ENCODE peak calls at places on chromosome 14, in eight cellular contexts. One of them, this sample, is unnamed.

GRCh38 chr14:98189521-98189920 is 1082.5 kb downstream of the BCL11B start:
- DNase-seq in CD8-positive, alpha-beta T cell: peak; percentile 51
- DNase-seq in Calu3: no peak
- DNase-seq in transverse colon: no peak
- DNase-seq in pancreas: no peak
- DNase-seq in IMR-90: no peak
- DNase-seq in fibroblast of pulmonary artery: no peak
- DNase-seq in GM23338: no peak
- DNase-seq in this sample: no peak

GRCh38 chr14:32331227-32331597 is 2.1 kb downstream of the AKAP6 start:
- DNase-seq in CD8-positive, alpha-beta T cell: no peak
- DNase-seq in Calu3: no peak
- DNase-seq in transverse colon: no peak
- DNase-seq in pancreas: no peak
- DNase-seq in IMR-90: no peak
- DNase-seq in fibroblast of pulmonary artery: no peak
- DNase-seq in GM23338: no peak
- DNase-seq in this sample: no peak

GRCh38 chr14:74965770-74966153 is 10.4 kb upstream of the PGF start:
- DNase-seq in CD8-positive, alpha-beta T cell: no peak
- DNase-seq in Calu3: no peak
- DNase-seq in transverse colon: no peak
- DNase-seq in pancreas: no peak
- DNase-seq in IMR-90: peak; percentile 39
- DNase-seq in fibroblast of pulmonary artery: peak; percentile 67
- DNase-seq in GM23338: no peak
- DNase-seq in this sample: no peak

GRCh38 chr14:92982941-92983340 is 60.0 kb downstream of the CHGA start:
- DNase-seq in CD8-positive, alpha-beta T cell: no peak
- DNase-seq in Calu3: no peak
- DNase-seq in transverse colon: no peak
- DNase-seq in pancreas: no peak
- DNase-seq in IMR-90: peak; percentile 3
- DNase-seq in fibroblast of pulmonary artery: no peak
- DNase-seq in GM23338: no peak
- DNase-seq in this sample: no peak

GRCh38 chr14:25896777-25897176 is 701.1 kb downstream of the NOVA1 start:
- DNase-seq in CD8-positive, alpha-beta T cell: no peak
- DNase-seq in Calu3: no peak
- DNase-seq in transverse colon: no peak
- DNase-seq in pancreas: no peak
- DNase-seq in IMR-90: no peak
- DNase-seq in fibroblast of pulmonary artery: no peak
- DNase-seq in GM23338: peak; percentile 77
- DNase-seq in this sample: no peak

GRCh38 chr14:95597784-95598204 is 62.9 kb downstream of the GLRX5 start:
- DNase-seq in CD8-positive, alpha-beta T cell: no peak
- DNase-seq in Calu3: no peak
- DNase-seq in transverse colon: no peak
- DNase-seq in pancreas: no peak
- DNase-seq in IMR-90: peak; percentile 43
- DNase-seq in fibroblast of pulmonary artery: peak; percentile 5
- DNase-seq in GM23338: peak; percentile 70
- DNase-seq in this sample: no peak

GRCh38 chr14:106518054-106518943 is 991.9 kb downstream of the TMEM121 start:
- DNase-seq in CD8-positive, alpha-beta T cell: peak; percentile 79
- DNase-seq in Calu3: peak; percentile 20
- DNase-seq in transverse colon: peak; percentile 67
- DNase-seq in pancreas: no peak
- DNase-seq in IMR-90: no peak
- DNase-seq in fibroblast of pulmonary artery: no peak
- DNase-seq in GM23338: peak; percentile 1
- DNase-seq in this sample: peak; percentile 61

GRCh38 chr14:64966976-64967375 is 5.2 kb downstream of the RAB15 start:
- DNase-seq in CD8-positive, alpha-beta T cell: no peak
- DNase-seq in Calu3: peak; percentile 78
- DNase-seq in transverse colon: peak; percentile 32
- DNase-seq in pancreas: no peak
- DNase-seq in IMR-90: no peak
- DNase-seq in fibroblast of pulmonary artery: no peak
- DNase-seq in GM23338: no peak
- DNase-seq in this sample: no peak

GRCh38 chr14:78746086-78746595 is 576.0 kb downstream of the NRXN3 start:
- DNase-seq in CD8-positive, alpha-beta T cell: no peak
- DNase-seq in Calu3: no peak
- DNase-seq in transverse colon: no peak
- DNase-seq in pancreas: no peak
- DNase-seq in IMR-90: no peak
- DNase-seq in fibroblast of pulmonary artery: no peak
- DNase-seq in GM23338: no peak
- DNase-seq in this sample: no peak

DNA sequence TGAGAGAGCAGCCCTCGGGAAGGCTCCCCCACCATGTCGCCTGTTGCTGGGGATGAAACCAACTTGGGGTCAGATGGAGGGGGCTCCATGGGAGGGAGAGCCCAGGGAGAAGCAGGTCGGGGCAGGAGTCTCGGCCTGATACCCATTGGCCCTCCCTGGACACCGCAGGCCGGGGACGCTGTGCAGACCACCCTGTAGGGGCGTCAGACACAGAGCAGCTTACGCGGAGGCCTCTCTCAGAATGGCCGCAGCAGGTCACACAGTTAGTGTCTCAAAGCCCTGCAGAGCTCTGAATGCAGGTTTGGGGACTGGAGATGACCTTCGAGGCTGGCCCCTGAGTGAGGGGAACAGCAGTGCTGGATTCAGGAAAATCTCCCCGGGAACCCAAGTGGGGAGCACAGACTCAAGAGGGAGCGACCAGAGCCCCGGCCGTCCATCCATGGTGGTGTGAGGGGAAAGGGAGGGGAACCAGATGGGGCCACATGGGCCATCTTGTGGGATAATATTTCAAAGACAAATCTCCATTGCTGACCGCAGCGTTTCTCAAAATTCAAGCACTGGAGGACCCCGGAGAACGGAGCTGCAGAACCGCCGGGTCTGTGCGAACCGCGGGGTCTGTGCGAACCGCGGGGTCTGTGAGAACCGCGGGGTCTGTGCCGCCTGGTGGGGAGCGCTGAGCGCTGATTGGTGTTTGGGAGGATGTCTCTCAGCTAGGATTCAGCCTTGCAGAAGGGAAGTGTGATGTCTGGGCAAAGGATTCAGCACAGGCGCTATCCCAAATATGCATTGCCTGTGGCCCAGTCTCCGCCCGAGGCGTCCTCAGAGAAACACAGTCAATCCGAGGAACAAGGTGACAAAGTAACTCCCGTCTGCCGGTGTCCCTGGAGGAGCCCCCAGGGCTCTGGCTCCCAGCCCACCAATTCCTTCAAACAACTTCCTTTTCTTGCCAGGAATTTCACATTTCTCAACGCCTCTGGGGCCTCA is 324.4 kb upstream of the RTL1 start:
- DNase-seq in CD8-positive, alpha-beta T cell: no peak
- DNase-seq in Calu3: no peak
- DNase-seq in transverse colon: no peak
- DNase-seq in pancreas: peak; percentile 53
- DNase-seq in IMR-90: no peak
- DNase-seq in fibroblast of pulmonary artery: no peak
- DNase-seq in GM23338: no peak
- DNase-seq in this sample: no peak
- TF ChIP-seq CTCF in CD8-positive, alpha-beta T cell: no peak
- TF ChIP-seq CTCF in Calu3: no peak
- TF ChIP-seq CTCF in transverse colon: no peak
- TF ChIP-seq CTCF in pancreas: no peak
- TF ChIP-seq CTCF in IMR-90: no peak
- TF ChIP-seq CTCF in fibroblast of pulmonary artery: no peak
- TF ChIP-seq CTCF in GM23338: no peak
- TF ChIP-seq CTCF in this sample: no peak

GRCh38 chr14:23054000-23054811 is 3.1 kb downstream of the CDH24 start:
- DNase-seq in CD8-positive, alpha-beta T cell: no peak
- DNase-seq in Calu3: no peak
- DNase-seq in transverse colon: no peak
- DNase-seq in pancreas: no peak
- DNase-seq in IMR-90: no peak
- DNase-seq in fibroblast of pulmonary artery: no peak
- DNase-seq in GM23338: peak; percentile 52
- DNase-seq in this sample: no peak
- TF ChIP-seq CTCF in CD8-positive, alpha-beta T cell: no peak
- TF ChIP-seq CTCF in Calu3: no peak
- TF ChIP-seq CTCF in transverse colon: no peak
- TF ChIP-seq CTCF in pancreas: no peak
- TF ChIP-seq CTCF in IMR-90: peak; percentile 24
- TF ChIP-seq CTCF in fibroblast of pulmonary artery: peak; percentile 29
- TF ChIP-seq CTCF in GM23338: peak; percentile 53
- TF ChIP-seq CTCF in this sample: no peak

DNA sequence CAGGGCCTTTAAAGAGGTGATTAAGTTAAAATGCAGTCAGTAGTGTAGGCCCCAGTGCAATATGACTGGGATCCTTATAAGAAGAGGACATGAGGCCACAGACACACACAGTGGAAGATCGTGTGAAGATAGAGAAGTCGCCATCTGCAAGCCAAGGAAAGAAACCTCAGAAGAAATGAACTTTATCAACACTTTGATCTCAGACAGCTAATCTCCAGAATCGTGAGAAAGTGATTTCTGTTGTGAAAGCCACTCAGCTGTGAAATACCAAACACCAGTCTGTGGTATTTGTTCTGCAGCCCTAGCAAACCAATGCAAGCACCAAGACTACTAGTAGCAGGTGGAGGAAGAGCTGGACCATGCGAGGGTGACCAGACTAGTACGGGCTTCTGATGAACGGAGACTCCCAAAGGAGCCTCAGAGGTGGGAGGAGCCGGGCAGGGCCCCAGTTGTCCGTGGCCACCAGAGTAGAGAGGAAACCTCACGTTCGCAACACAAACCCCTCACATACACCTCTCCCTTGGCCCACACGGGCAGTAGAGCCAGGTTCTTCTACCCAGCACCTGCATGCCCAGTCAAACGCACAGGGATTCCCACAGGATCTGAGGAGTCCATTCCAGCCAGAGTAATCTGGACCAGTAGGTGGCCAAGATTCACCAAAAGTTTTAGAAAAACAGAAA is 243.0 kb downstream of the TTC8 start:
- DNase-seq in CD8-positive, alpha-beta T cell: no peak
- DNase-seq in Calu3: no peak
- DNase-seq in transverse colon: no peak
- DNase-seq in pancreas: no peak
- DNase-seq in IMR-90: no peak
- DNase-seq in fibroblast of pulmonary artery: no peak
- DNase-seq in GM23338: peak; percentile 6
- DNase-seq in this sample: no peak
- TF ChIP-seq CTCF in CD8-positive, alpha-beta T cell: no peak
- TF ChIP-seq CTCF in Calu3: no peak
- TF ChIP-seq CTCF in transverse colon: no peak
- TF ChIP-seq CTCF in pancreas: no peak
- TF ChIP-seq CTCF in IMR-90: no peak
- TF ChIP-seq CTCF in fibroblast of pulmonary artery: no peak
- TF ChIP-seq CTCF in GM23338: peak; percentile 14
- TF ChIP-seq CTCF in this sample: no peak

DNA sequence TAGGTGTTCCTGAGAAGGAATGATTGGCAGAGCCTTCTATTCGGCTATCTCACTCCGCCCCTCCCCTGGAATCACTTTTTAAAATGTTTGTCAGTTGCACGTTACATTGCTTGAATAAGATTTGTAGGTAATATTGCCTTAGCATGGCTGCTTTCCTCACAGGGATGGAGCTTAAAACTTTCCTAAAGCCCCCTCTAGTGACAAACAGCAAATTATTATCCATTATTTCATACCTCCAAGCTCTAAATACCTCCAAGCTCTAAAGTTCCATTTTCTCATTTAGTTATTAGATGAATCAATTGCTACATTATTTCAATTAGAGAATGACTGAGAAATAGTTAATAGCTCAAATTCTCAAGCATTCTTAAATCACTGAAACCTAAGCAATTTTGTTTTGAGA is 5.1 kb upstream of the SPATA7 start:
- DNase-seq in CD8-positive, alpha-beta T cell: no peak
- DNase-seq in Calu3: no peak
- DNase-seq in transverse colon: no peak
- DNase-seq in pancreas: no peak
- DNase-seq in IMR-90: peak; percentile 5
- DNase-seq in fibroblast of pulmonary artery: peak; percentile 49
- DNase-seq in GM23338: peak; percentile 27
- DNase-seq in this sample: no peak
- TF ChIP-seq CTCF in CD8-positive, alpha-beta T cell: no peak
- TF ChIP-seq CTCF in Calu3: no peak
- TF ChIP-seq CTCF in transverse colon: no peak
- TF ChIP-seq CTCF in pancreas: no peak
- TF ChIP-seq CTCF in IMR-90: peak; percentile 32
- TF ChIP-seq CTCF in fibroblast of pulmonary artery: peak; percentile 42
- TF ChIP-seq CTCF in GM23338: peak; percentile 47
- TF ChIP-seq CTCF in this sample: no peak

GRCh38 chr14:29982993-29983392 is 55.3 kb upstream of the PRKD1 start:
- DNase-seq in CD8-positive, alpha-beta T cell: no peak
- DNase-seq in Calu3: no peak
- DNase-seq in transverse colon: no peak
- DNase-seq in pancreas: no peak
- DNase-seq in IMR-90: no peak
- DNase-seq in fibroblast of pulmonary artery: no peak
- DNase-seq in GM23338: no peak
- DNase-seq in this sample: no peak
- TF ChIP-seq CTCF in CD8-positive, alpha-beta T cell: no peak
- TF ChIP-seq CTCF in Calu3: no peak
- TF ChIP-seq CTCF in transverse colon: no peak
- TF ChIP-seq CTCF in pancreas: no peak
- TF ChIP-seq CTCF in IMR-90: no peak
- TF ChIP-seq CTCF in fibroblast of pulmonary artery: no peak
- TF ChIP-seq CTCF in GM23338: no peak
- TF ChIP-seq CTCF in this sample: no peak

GRCh38 chr14:47332939-47333338 is 342.5 kb downstream of the MDGA2 start:
- DNase-seq in CD8-positive, alpha-beta T cell: no peak
- DNase-seq in Calu3: no peak
- DNase-seq in transverse colon: no peak
- DNase-seq in pancreas: no peak
- DNase-seq in IMR-90: no peak
- DNase-seq in fibroblast of pulmonary artery: no peak
- DNase-seq in GM23338: no peak
- DNase-seq in this sample: no peak
- TF ChIP-seq CTCF in CD8-positive, alpha-beta T cell: no peak
- TF ChIP-seq CTCF in Calu3: no peak
- TF ChIP-seq CTCF in transverse colon: no peak
- TF ChIP-seq CTCF in pancreas: no peak
- TF ChIP-seq CTCF in IMR-90: no peak
- TF ChIP-seq CTCF in fibroblast of pulmonary artery: no peak
- TF ChIP-seq CTCF in GM23338: peak; percentile 59
- TF ChIP-seq CTCF in this sample: no peak

GRCh38 chr14:102213984-102214658 is 74.4 kb downstream of the WDR20 start:
- DNase-seq in CD8-positive, alpha-beta T cell: no peak
- DNase-seq in Calu3: no peak
- DNase-seq in transverse colon: no peak
- DNase-seq in pancreas: no peak
- DNase-seq in IMR-90: no peak
- DNase-seq in fibroblast of pulmonary artery: no peak
- DNase-seq in GM23338: peak; percentile 56
- DNase-seq in this sample: peak; percentile 36
- TF ChIP-seq CTCF in CD8-positive, alpha-beta T cell: no peak
- TF ChIP-seq CTCF in Calu3: no peak
- TF ChIP-seq CTCF in transverse colon: no peak
- TF ChIP-seq CTCF in pancreas: no peak
- TF ChIP-seq CTCF in IMR-90: peak; percentile 19
- TF ChIP-seq CTCF in fibroblast of pulmonary artery: peak; percentile 20
- TF ChIP-seq CTCF in GM23338: peak; percentile 63
- TF ChIP-seq CTCF in this sample: no peak

GRCh38 chr14:33714527-33715222 is 236.2 kb downstream of the EGLN3 start:
- DNase-seq in CD8-positive, alpha-beta T cell: no peak
- DNase-seq in Calu3: no peak
- DNase-seq in transverse colon: no peak
- DNase-seq in pancreas: no peak
- DNase-seq in IMR-90: no peak
- DNase-seq in fibroblast of pulmonary artery: no peak
- DNase-seq in GM23338: no peak
- DNase-seq in this sample: no peak
- TF ChIP-seq CTCF in CD8-positive, alpha-beta T cell: no peak
- TF ChIP-seq CTCF in Calu3: no peak
- TF ChIP-seq CTCF in transverse colon: no peak
- TF ChIP-seq CTCF in pancreas: no peak
- TF ChIP-seq CTCF in IMR-90: no peak
- TF ChIP-seq CTCF in fibroblast of pulmonary artery: no peak
- TF ChIP-seq CTCF in GM23338: no peak
- TF ChIP-seq CTCF in this sample: no peak